ENCODE peak calls at places on chromosomes 5 and 9, in nine cellular contexts. One of them, this sample, is unnamed.

GRCh38 chr5:122394313-122394712 is 82.3 kb downstream of the SNCAIP start:
- DNase-seq in spleen: no peak
- DNase-seq in psoas muscle: no peak
- DNase-seq in activated CD4-positive, alpha-beta T cell treated with anti-CD3 and anti-CD28 coated beads, Interleukin-2, amount 50 U/mL, for 24 hours: no peak
- DNase-seq in non-pigmented ciliary epithelial cell: no peak
- DNase-seq in NCI-H2081: no peak
- DNase-seq in esophagus muscularis mucosa: no peak
- DNase-seq in T-helper 9 cell: no peak
- DNase-seq in naive thymus-derived CD4-positive, alpha-beta T cell: no peak
- DNase-seq in this sample: no peak

GRCh38 chr5:143200781-143201398 is 202.6 kb downstream of the NR3C1 start:
- DNase-seq in spleen: no peak
- DNase-seq in psoas muscle: peak
- DNase-seq in activated CD4-positive, alpha-beta T cell treated with anti-CD3 and anti-CD28 coated beads, Interleukin-2, amount 50 U/mL, for 24 hours: no peak
- DNase-seq in non-pigmented ciliary epithelial cell: peak
- DNase-seq in NCI-H2081: no peak
- DNase-seq in esophagus muscularis mucosa: no peak
- DNase-seq in T-helper 9 cell: no peak
- DNase-seq in naive thymus-derived CD4-positive, alpha-beta T cell: no peak
- DNase-seq in this sample: no peak

GRCh38 chr5:154677921-154678320 is 77.3 kb upstream of the LARP1 start:
- DNase-seq in spleen: no peak
- DNase-seq in psoas muscle: no peak
- DNase-seq in activated CD4-positive, alpha-beta T cell treated with anti-CD3 and anti-CD28 coated beads, Interleukin-2, amount 50 U/mL, for 24 hours: no peak
- DNase-seq in non-pigmented ciliary epithelial cell: no peak
- DNase-seq in NCI-H2081: no peak
- DNase-seq in esophagus muscularis mucosa: no peak
- DNase-seq in T-helper 9 cell: no peak
- DNase-seq in naive thymus-derived CD4-positive, alpha-beta T cell: no peak
- DNase-seq in this sample: no peak

GRCh38 chr5:136754216-136754615 is 388.9 kb upstream of the TRPC7 start:
- DNase-seq in spleen: no peak
- DNase-seq in psoas muscle: no peak
- DNase-seq in activated CD4-positive, alpha-beta T cell treated with anti-CD3 and anti-CD28 coated beads, Interleukin-2, amount 50 U/mL, for 24 hours: no peak
- DNase-seq in non-pigmented ciliary epithelial cell: no peak
- DNase-seq in NCI-H2081: no peak
- DNase-seq in esophagus muscularis mucosa: no peak
- DNase-seq in T-helper 9 cell: no peak
- DNase-seq in naive thymus-derived CD4-positive, alpha-beta T cell: no peak
- DNase-seq in this sample: no peak

GRCh38 chr5:94433393-94434149 is 184.8 kb downstream of the KIAA0825 start:
- DNase-seq in spleen: no peak
- DNase-seq in psoas muscle: no peak
- DNase-seq in activated CD4-positive, alpha-beta T cell treated with anti-CD3 and anti-CD28 coated beads, Interleukin-2, amount 50 U/mL, for 24 hours: no peak
- DNase-seq in non-pigmented ciliary epithelial cell: peak
- DNase-seq in NCI-H2081: no peak
- DNase-seq in esophagus muscularis mucosa: no peak
- DNase-seq in T-helper 9 cell: no peak
- DNase-seq in naive thymus-derived CD4-positive, alpha-beta T cell: no peak
- DNase-seq in this sample: peak

GRCh38 chr5:174176511-174176910 is 131.0 kb downstream of the NSG2 start:
- DNase-seq in spleen: no peak
- DNase-seq in psoas muscle: peak
- DNase-seq in activated CD4-positive, alpha-beta T cell treated with anti-CD3 and anti-CD28 coated beads, Interleukin-2, amount 50 U/mL, for 24 hours: no peak
- DNase-seq in non-pigmented ciliary epithelial cell: no peak
- DNase-seq in NCI-H2081: no peak
- DNase-seq in esophagus muscularis mucosa: no peak
- DNase-seq in T-helper 9 cell: no peak
- DNase-seq in naive thymus-derived CD4-positive, alpha-beta T cell: no peak
- DNase-seq in this sample: no peak

GRCh38 chr5:167814828-167815227 is 476.6 kb upstream of the WWC1 start:
- DNase-seq in spleen: no peak
- DNase-seq in psoas muscle: no peak
- DNase-seq in activated CD4-positive, alpha-beta T cell treated with anti-CD3 and anti-CD28 coated beads, Interleukin-2, amount 50 U/mL, for 24 hours: no peak
- DNase-seq in non-pigmented ciliary epithelial cell: peak
- DNase-seq in NCI-H2081: no peak
- DNase-seq in esophagus muscularis mucosa: no peak
- DNase-seq in T-helper 9 cell: no peak
- DNase-seq in naive thymus-derived CD4-positive, alpha-beta T cell: no peak
- DNase-seq in this sample: peak

GRCh38 chr9:72467766-72468738 is 53.4 kb upstream of the TMC1 start:
- DNase-seq in spleen: no peak
- DNase-seq in psoas muscle: no peak
- DNase-seq in activated CD4-positive, alpha-beta T cell treated with anti-CD3 and anti-CD28 coated beads, Interleukin-2, amount 50 U/mL, for 24 hours: no peak
- DNase-seq in non-pigmented ciliary epithelial cell: no peak
- DNase-seq in NCI-H2081: no peak
- DNase-seq in esophagus muscularis mucosa: no peak
- DNase-seq in T-helper 9 cell: no peak
- DNase-seq in naive thymus-derived CD4-positive, alpha-beta T cell: no peak
- DNase-seq in this sample: no peak

GRCh38 chr9:16252631-16253030 is 617.8 kb downstream of the BNC2 start:
- DNase-seq in spleen: no peak
- DNase-seq in psoas muscle: no peak
- DNase-seq in activated CD4-positive, alpha-beta T cell treated with anti-CD3 and anti-CD28 coated beads, Interleukin-2, amount 50 U/mL, for 24 hours: no peak
- DNase-seq in non-pigmented ciliary epithelial cell: no peak
- DNase-seq in NCI-H2081: no peak
- DNase-seq in esophagus muscularis mucosa: no peak
- DNase-seq in T-helper 9 cell: no peak
- DNase-seq in naive thymus-derived CD4-positive, alpha-beta T cell: no peak
- DNase-seq in this sample: no peak

GRCh38 chr5:54663876-54664275 is 146.3 kb downstream of the SNX18 start:
- DNase-seq in spleen: no peak
- DNase-seq in psoas muscle: peak
- DNase-seq in activated CD4-positive, alpha-beta T cell treated with anti-CD3 and anti-CD28 coated beads, Interleukin-2, amount 50 U/mL, for 24 hours: no peak
- DNase-seq in non-pigmented ciliary epithelial cell: peak
- DNase-seq in NCI-H2081: no peak
- DNase-seq in esophagus muscularis mucosa: no peak
- DNase-seq in T-helper 9 cell: no peak
- DNase-seq in naive thymus-derived CD4-positive, alpha-beta T cell: no peak
- DNase-seq in this sample: peak

GRCh38 chr5:121987685-121988073 is 25.9 kb downstream of the SRFBP1 start:
- DNase-seq in spleen: no peak
- DNase-seq in psoas muscle: no peak
- DNase-seq in activated CD4-positive, alpha-beta T cell treated with anti-CD3 and anti-CD28 coated beads, Interleukin-2, amount 50 U/mL, for 24 hours: no peak
- DNase-seq in non-pigmented ciliary epithelial cell: no peak
- DNase-seq in NCI-H2081: no peak
- DNase-seq in esophagus muscularis mucosa: no peak
- DNase-seq in T-helper 9 cell: no peak
- DNase-seq in naive thymus-derived CD4-positive, alpha-beta T cell: no peak
- DNase-seq in this sample: no peak

GRCh38 chr5:171386861-171387254 is 791 bp upstream of the NPM1 start:
- DNase-seq in spleen: peak
- DNase-seq in psoas muscle: no peak
- DNase-seq in activated CD4-positive, alpha-beta T cell treated with anti-CD3 and anti-CD28 coated beads, Interleukin-2, amount 50 U/mL, for 24 hours: no peak
- DNase-seq in non-pigmented ciliary epithelial cell: no peak
- DNase-seq in NCI-H2081: peak
- DNase-seq in esophagus muscularis mucosa: no peak
- DNase-seq in T-helper 9 cell: no peak
- DNase-seq in naive thymus-derived CD4-positive, alpha-beta T cell: no peak
- DNase-seq in this sample: peak

GRCh38 chr5:178382689-178383276 is 150.2 kb upstream of the PHYKPL start:
- DNase-seq in spleen: peak
- DNase-seq in psoas muscle: no peak
- DNase-seq in activated CD4-positive, alpha-beta T cell treated with anti-CD3 and anti-CD28 coated beads, Interleukin-2, amount 50 U/mL, for 24 hours: no peak
- DNase-seq in non-pigmented ciliary epithelial cell: no peak
- DNase-seq in NCI-H2081: no peak
- DNase-seq in esophagus muscularis mucosa: no peak
- DNase-seq in T-helper 9 cell: no peak
- DNase-seq in naive thymus-derived CD4-positive, alpha-beta T cell: no peak
- DNase-seq in this sample: no peak

GRCh38 chr5:38607396-38607795 is 51.0 kb upstream of the LIFR start:
- DNase-seq in spleen: no peak
- DNase-seq in psoas muscle: no peak
- DNase-seq in activated CD4-positive, alpha-beta T cell treated with anti-CD3 and anti-CD28 coated beads, Interleukin-2, amount 50 U/mL, for 24 hours: no peak
- DNase-seq in non-pigmented ciliary epithelial cell: peak
- DNase-seq in NCI-H2081: no peak
- DNase-seq in esophagus muscularis mucosa: no peak
- DNase-seq in T-helper 9 cell: no peak
- DNase-seq in naive thymus-derived CD4-positive, alpha-beta T cell: no peak
- DNase-seq in this sample: peak

GRCh38 chr9:132498811-132499210 is 83.6 kb upstream of the BARHL1 start:
- DNase-seq in spleen: no peak
- DNase-seq in psoas muscle: no peak
- DNase-seq in activated CD4-positive, alpha-beta T cell treated with anti-CD3 and anti-CD28 coated beads, Interleukin-2, amount 50 U/mL, for 24 hours: no peak
- DNase-seq in non-pigmented ciliary epithelial cell: no peak
- DNase-seq in NCI-H2081: no peak
- DNase-seq in esophagus muscularis mucosa: no peak
- DNase-seq in T-helper 9 cell: no peak
- DNase-seq in naive thymus-derived CD4-positive, alpha-beta T cell: no peak
- DNase-seq in this sample: no peak

GRCh38 chr5:74667396-74667795 is 17.6 kb upstream of the HEXB start:
- DNase-seq in spleen: no peak
- DNase-seq in psoas muscle: no peak
- DNase-seq in activated CD4-positive, alpha-beta T cell treated with anti-CD3 and anti-CD28 coated beads, Interleukin-2, amount 50 U/mL, for 24 hours: no peak
- DNase-seq in non-pigmented ciliary epithelial cell: no peak
- DNase-seq in NCI-H2081: no peak
- DNase-seq in esophagus muscularis mucosa: no peak
- DNase-seq in T-helper 9 cell: no peak
- DNase-seq in naive thymus-derived CD4-positive, alpha-beta T cell: no peak
- DNase-seq in this sample: no peak

GRCh38 chr9:38706493-38706892 is 13.4 kb downstream of the FAM240B start:
- DNase-seq in spleen: no peak
- DNase-seq in psoas muscle: no peak
- DNase-seq in activated CD4-positive, alpha-beta T cell treated with anti-CD3 and anti-CD28 coated beads, Interleukin-2, amount 50 U/mL, for 24 hours: no peak
- DNase-seq in non-pigmented ciliary epithelial cell: no peak
- DNase-seq in NCI-H2081: no peak
- DNase-seq in esophagus muscularis mucosa: no peak
- DNase-seq in T-helper 9 cell: no peak
- DNase-seq in naive thymus-derived CD4-positive, alpha-beta T cell: no peak
- DNase-seq in this sample: no peak

GRCh38 chr9:96241391-96241809 is 60.6 kb downstream of the HSD17B3 start:
- DNase-seq in spleen: no peak
- DNase-seq in psoas muscle: no peak
- DNase-seq in activated CD4-positive, alpha-beta T cell treated with anti-CD3 and anti-CD28 coated beads, Interleukin-2, amount 50 U/mL, for 24 hours: peak
- DNase-seq in non-pigmented ciliary epithelial cell: no peak
- DNase-seq in NCI-H2081: no peak
- DNase-seq in esophagus muscularis mucosa: no peak
- DNase-seq in T-helper 9 cell: no peak
- DNase-seq in naive thymus-derived CD4-positive, alpha-beta T cell: no peak
- DNase-seq in this sample: no peak